ENCODE peak calls at places on chromosomes 5 and 9, in four cellular contexts. G is left lobe of liver, L is epithelial cell of proximal tubule, M is COR-L47. D is an unnamed sample.

GRCh38 chr9:18594837-18595236 is 120.9 kb downstream of the ADAMTSL1 start:
- DNase-seq in L (no peak), G (no peak), M (no peak), D (no peak)

GRCh38 chr5:56414056-56414455 is 180.9 kb upstream of the ANKRD55 start:
- DNase-seq in L (no peak), M (no peak), G (no peak), D (peak; percentile 39)

GRCh38 chr9:38068616-38068865 is 486 bp downstream of the SHB start:
- DNase-seq in G (no peak), M (peak; percentile 51), L (no peak), D (no peak)

GRCh38 chr9:109315889-109316640 is 4.8 kb downstream of the EPB41L4B start:
- DNase-seq in M (peak; percentile 96), L (peak; percentile 25), G (peak; percentile 93), D (no peak)

GRCh38 chr5:131496400-131496713 is 138.7 kb downstream of the RAPGEF6 start:
- DNase-seq in L (peak; percentile 7), G (no peak), M (no peak), D (peak; percentile 29)

GRCh38 chr9:92170848-92171247 is 55.6 kb upstream of the SPTLC1 start:
- DNase-seq in L (no peak), G (no peak), M (peak; percentile 18), D (no peak)

GRCh38 chr5:170277953-170278352 is 19.6 kb downstream of the LCP2 start:
- DNase-seq in M (no peak), L (no peak), G (no peak), D (no peak)

GRCh38 chr5:2158109-2158508 is 275.4 kb upstream of the IRX4 start:
- DNase-seq in M (no peak), L (no peak), G (no peak), D (no peak)

GRCh38 chr9:131721096-131721495 is 18.8 kb downstream of the RAPGEF1 start:
- DNase-seq in G (no peak), L (no peak), M (no peak), D (no peak)

GRCh38 chr9:132288371-132288770 is 66.4 kb downstream of the SETX start:
- DNase-seq in M (no peak), L (no peak), G (no peak), D (no peak)

GRCh38 chr9:92850898-92851297 is 26.9 kb downstream of the ZNF484 start:
- DNase-seq in L (no peak), G (no peak), M (no peak), D (peak; percentile 17)

GRCh38 chr9:21969011-21969935 is 24.9 kb downstream of the CDKN2A start:
- DNase-seq in L (no peak), G (no peak), M (no peak), D (no peak)

GRCh38 chr9:18910435-18910834 is 122.6 kb downstream of the SAXO1 start:
- DNase-seq in M (no peak), G (no peak), L (no peak), D (no peak)

GRCh38 chr5:176825234-176825633 is 14.9 kb downstream of the UNC5A start:
- DNase-seq in L (no peak), G (no peak), M (no peak), D (no peak)

GRCh38 chr5:87132696-87133095 is 135.0 kb upstream of the RASA1 start:
- DNase-seq in M (no peak), G (no peak), L (no peak), D (no peak)

GRCh38 chr5:125492977-125493376 is 746.5 kb upstream of the ZNF608 start:
- DNase-seq in L (no peak), M (peak; percentile 7), G (no peak), D (no peak)

GRCh38 chr5:54455413-54456157 is at the start of gene HSPB3:
- DNase-seq in M (no peak), L (no peak), G (no peak), D (no peak)

GRCh38 chr5:55218966-55219365 is 8.1 kb downstream of the MCIDAS start:
- DNase-seq in G (peak; percentile 74), M (peak; percentile 75), L (no peak), D (no peak)

GRCh38 chr5:19314840-19315239 is 673.2 kb downstream of the CDH18 start:
- DNase-seq in L (no peak), M (peak; percentile 30), G (no peak), D (no peak)

GRCh38 chr9:137828527-137829259 is 48.9 kb upstream of the CACNA1B start:
- DNase-seq in G (no peak), M (no peak), L (no peak), D (no peak)

GRCh38 chr5:72817639-72818266 is 1.3 kb downstream of the TNPO1 start:
- DNase-seq in L (no peak), G (no peak), M (no peak), D (peak; percentile 43)

GRCh38 chr9:31065691-31066090 is 1318.8 kb upstream of the ACO1 start:
- DNase-seq in L (no peak), G (no peak), M (no peak), D (no peak)

GRCh38 chr9:99401826-99402225 is 179.7 kb downstream of the SEC61B start:
- DNase-seq in G (no peak), L (no peak), M (no peak), D (no peak)

GRCh38 chr9:71966601-71967000 is 55.2 kb downstream of the C9orf85 start:
- DNase-seq in L (no peak), G (no peak), M (no peak), D (no peak)

GRCh38 chr5:80142996-80143395 is 107.8 kb downstream of the THBS4 start:
- DNase-seq in G (no peak), M (no peak), L (no peak), D (peak; percentile 45)

GRCh38 chr9:21679432-21679831 is 123.0 kb upstream of the MTAP start:
- DNase-seq in G (no peak), M (no peak), L (no peak), D (no peak)

GRCh38 chr9:26947736-26948135 is 694 bp upstream of the PLAA start:
- DNase-seq in G (no peak), L (no peak), M (no peak), D (no peak)

GRCh38 chr9:6080154-6080716 is 64.8 kb upstream of the RANBP6 start:
- DNase-seq in M (peak; percentile 93), G (peak; percentile 81), L (no peak), D (peak; percentile 90)

GRCh38 chr9:88733651-88734470 is 198.9 kb downstream of the NXNL2 start:
- DNase-seq in G (no peak), M (no peak), L (no peak), D (no peak)

GRCh38 chr5:154273963-154274827 is 83.7 kb downstream of the GALNT10 start:
- DNase-seq in G (no peak), M (no peak), L (no peak), D (no peak)

GRCh38 chr9:127875306-127875966 is 2.0 kb downstream of the AK1 start:
- DNase-seq in G (no peak), M (no peak), L (no peak), D (no peak)

GRCh38 chr5:56259002-56259511 is 25.9 kb upstream of the ANKRD55 start:
- DNase-seq in G (no peak), L (no peak), M (no peak), D (no peak)

GRCh38 chr9:86945868-86946711 is 1.2 kb downstream of the GAS1 start:
- DNase-seq in L (no peak), M (peak; percentile 38), G (peak; percentile 80), D (no peak)